ENCODE peak calls at places on chromosomes 12 and 14, in four cellular contexts. One of them, this sample, is unnamed.

GRCh38 chr12:132318135-132318534 is 11.3 kb downstream of the GALNT9 start:
- DNase-seq in H1: no peak
- DNase-seq in K562: no peak
- DNase-seq in GM12878: no peak
- DNase-seq in this sample: no peak

GRCh38 chr12:38390968-38391367 is 74.4 kb downstream of the ALG10B start:
- DNase-seq in H1: no peak
- DNase-seq in K562: no peak
- DNase-seq in GM12878: no peak
- DNase-seq in this sample: no peak

GRCh38 chr12:109892165-109892715 is 7.8 kb upstream of the TCHP start:
- DNase-seq in H1: no peak
- DNase-seq in K562: no peak
- DNase-seq in GM12878: no peak
- DNase-seq in this sample: no peak

GRCh38 chr12:132422057-132423043 is 67.6 kb upstream of the FBRSL1 start:
- DNase-seq in H1: no peak
- DNase-seq in K562: no peak
- DNase-seq in GM12878: no peak
- DNase-seq in this sample: no peak

GRCh38 chr14:99609245-99610117 is 5.5 kb upstream of the CCDC85C start:
- DNase-seq in H1: no peak
- DNase-seq in K562: no peak
- DNase-seq in GM12878: no peak
- DNase-seq in this sample: no peak

GRCh38 chr12:57211791-57212700 is 4.5 kb upstream of the NXPH4 start:
- DNase-seq in H1: no peak
- DNase-seq in K562: no peak
- DNase-seq in GM12878: no peak
- DNase-seq in this sample: no peak

GRCh38 chr12:92827836-92828431 is 101.2 kb downstream of the EEA1 start:
- DNase-seq in H1: no peak
- DNase-seq in K562: peak
- DNase-seq in GM12878: peak
- DNase-seq in this sample: peak

GRCh38 chr12:102916252-102917025 is 605 bp downstream of the PAH start:
- DNase-seq in H1: no peak
- DNase-seq in K562: no peak
- DNase-seq in GM12878: no peak
- DNase-seq in this sample: no peak

GRCh38 chr12:124321040-124321481 is 26.2 kb downstream of the RFLNA start:
- DNase-seq in H1: peak
- DNase-seq in K562: peak
- DNase-seq in GM12878: peak
- DNase-seq in this sample: no peak

GRCh38 chr14:99475179-99475578 is 5.5 kb downstream of the SETD3 start:
- DNase-seq in H1: no peak
- DNase-seq in K562: no peak
- DNase-seq in GM12878: no peak
- DNase-seq in this sample: no peak

GRCh38 chr12:90682398-90682797 is 272.6 kb downstream of the CCER1 start:
- DNase-seq in H1: no peak
- DNase-seq in K562: no peak
- DNase-seq in GM12878: no peak
- DNase-seq in this sample: no peak
- TF ChIP-seq EGR1 in H1: no peak
- TF ChIP-seq EGR1 in K562: no peak
- TF ChIP-seq EGR1 in GM12878: no peak
- TF ChIP-seq EGR1 in this sample: no peak

GRCh38 chr14:38873923-38874612 is 229.0 kb downstream of the SEC23A start:
- DNase-seq in H1: no peak
- DNase-seq in K562: no peak
- DNase-seq in GM12878: no peak
- DNase-seq in this sample: no peak

GRCh38 chr14:38870437-38870836 is 232.6 kb downstream of the SEC23A start:
- DNase-seq in H1: no peak
- DNase-seq in K562: no peak
- DNase-seq in GM12878: no peak
- DNase-seq in this sample: no peak

GRCh38 chr14:38866461-38866860 is 236.6 kb downstream of the SEC23A start:
- DNase-seq in H1: no peak
- DNase-seq in K562: no peak
- DNase-seq in GM12878: no peak
- DNase-seq in this sample: no peak

GRCh38 chr14:38867561-38868150 is 235.4 kb downstream of the SEC23A start:
- DNase-seq in H1: peak
- DNase-seq in K562: peak
- DNase-seq in GM12878: no peak
- DNase-seq in this sample: peak

DNA sequence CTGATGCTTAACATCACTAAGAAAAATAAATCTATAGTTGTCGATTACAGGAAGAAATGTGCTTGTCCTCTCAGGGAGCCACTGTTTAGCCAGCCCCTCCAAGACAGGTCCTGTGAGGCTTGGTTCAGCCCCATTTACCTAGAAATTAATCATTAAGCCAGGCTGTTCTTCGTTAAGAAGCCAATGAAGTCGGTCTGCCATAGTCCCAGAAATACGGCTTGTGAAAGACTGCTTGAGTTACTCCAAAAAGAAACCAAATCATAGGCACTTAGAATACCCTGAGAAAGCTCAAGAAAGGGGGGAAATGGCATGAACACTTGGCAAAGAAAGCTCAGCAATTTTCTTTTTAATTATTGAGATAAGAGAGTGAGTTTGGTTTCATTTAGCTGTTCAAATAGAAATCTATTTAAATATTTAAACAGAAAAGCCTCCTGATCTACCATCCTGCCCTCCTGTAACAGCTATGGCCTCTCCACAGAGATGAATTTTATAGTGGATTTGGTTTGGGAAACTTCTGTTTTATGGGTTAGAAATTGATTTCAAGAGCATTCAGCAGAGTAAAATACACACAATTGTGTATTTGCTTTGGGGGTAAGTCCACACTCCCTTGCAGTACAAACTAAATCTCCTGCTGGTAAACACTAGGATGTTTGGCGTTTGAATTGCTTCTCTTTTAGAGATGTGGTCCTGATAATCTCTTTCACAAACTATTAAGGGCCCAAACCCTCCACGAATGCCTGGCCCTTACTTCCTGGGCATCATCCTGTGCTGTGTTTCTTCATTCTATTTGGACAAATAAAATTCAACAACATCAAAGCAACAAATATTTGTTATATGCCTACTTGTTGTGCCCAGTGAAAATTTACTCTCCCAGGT is 234.4 kb downstream of the SEC23A start:
- DNase-seq in H1: no peak
- DNase-seq in K562: no peak
- DNase-seq in GM12878: no peak
- DNase-seq in this sample: no peak
- TF ChIP-seq EGR1 in H1: no peak
- TF ChIP-seq EGR1 in K562: no peak
- TF ChIP-seq EGR1 in GM12878: no peak
- TF ChIP-seq EGR1 in this sample: no peak

DNA sequence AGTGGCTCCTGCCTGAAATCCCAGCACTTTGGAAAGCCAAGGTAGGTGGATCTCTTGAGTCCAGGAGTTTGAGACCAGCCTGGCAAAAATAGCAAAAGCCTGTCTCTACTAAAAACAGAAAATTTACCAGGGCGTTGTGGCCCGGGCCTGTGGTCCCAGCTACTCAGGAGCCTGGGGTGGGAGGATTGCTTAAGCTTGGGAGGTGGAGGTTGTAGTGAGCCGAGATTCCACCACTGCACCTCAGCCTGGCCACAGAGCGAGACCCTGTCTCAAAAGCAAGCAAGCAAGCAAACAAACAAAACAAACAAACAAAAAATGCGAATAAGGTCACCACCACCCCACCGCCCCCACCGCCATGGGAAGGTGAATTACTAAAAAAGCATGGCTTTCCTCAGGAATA is 238.7 kb downstream of the ATXN7L3B start:
- DNase-seq in H1: no peak
- DNase-seq in K562: no peak
- DNase-seq in GM12878: no peak
- DNase-seq in this sample: no peak
- TF ChIP-seq EGR1 in H1: no peak
- TF ChIP-seq EGR1 in K562: no peak
- TF ChIP-seq EGR1 in GM12878: no peak
- TF ChIP-seq EGR1 in this sample: no peak

DNA sequence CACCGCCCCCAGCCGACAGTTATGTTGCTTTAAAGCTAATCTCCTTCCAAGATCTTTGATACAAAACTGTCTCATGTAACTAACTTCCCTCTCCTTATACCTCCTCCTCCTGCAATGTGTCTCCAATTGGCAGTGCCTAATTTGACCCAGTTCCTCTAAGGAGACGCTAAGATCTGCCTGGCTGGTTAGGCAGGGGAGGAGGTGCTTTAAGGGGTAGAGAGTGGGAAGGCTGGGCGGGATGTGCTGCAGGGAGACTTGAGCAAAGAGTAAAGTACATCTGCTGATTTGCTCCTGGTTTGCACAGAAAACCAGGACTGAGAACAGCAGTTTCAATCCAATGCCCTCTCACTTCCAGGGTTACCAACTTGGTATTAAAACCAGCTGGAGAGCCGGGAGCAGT is 7.4 kb upstream of the IKZF4 start:
- DNase-seq in H1: no peak
- DNase-seq in K562: no peak
- DNase-seq in GM12878: no peak
- DNase-seq in this sample: no peak
- TF ChIP-seq EGR1 in H1: no peak
- TF ChIP-seq EGR1 in K562: no peak
- TF ChIP-seq EGR1 in GM12878: no peak
- TF ChIP-seq EGR1 in this sample: no peak

GRCh38 chr12:42762395-42762925 is 172.9 kb upstream of the PRICKLE1 start:
- DNase-seq in H1: no peak
- DNase-seq in K562: no peak
- DNase-seq in GM12878: no peak
- DNase-seq in this sample: no peak

GRCh38 chr12:42758806-42759205 is 169.3 kb upstream of the PRICKLE1 start:
- DNase-seq in H1: no peak
- DNase-seq in K562: no peak
- DNase-seq in GM12878: no peak
- DNase-seq in this sample: no peak

GRCh38 chr12:42761601-42762350 is 172.2 kb upstream of the PRICKLE1 start:
- DNase-seq in H1: no peak
- DNase-seq in K562: no peak
- DNase-seq in GM12878: no peak
- DNase-seq in this sample: no peak

GRCh38 chr12:42759622-42760273 is 170.2 kb upstream of the PRICKLE1 start:
- DNase-seq in H1: no peak
- DNase-seq in K562: no peak
- DNase-seq in GM12878: no peak
- DNase-seq in this sample: no peak

DNA sequence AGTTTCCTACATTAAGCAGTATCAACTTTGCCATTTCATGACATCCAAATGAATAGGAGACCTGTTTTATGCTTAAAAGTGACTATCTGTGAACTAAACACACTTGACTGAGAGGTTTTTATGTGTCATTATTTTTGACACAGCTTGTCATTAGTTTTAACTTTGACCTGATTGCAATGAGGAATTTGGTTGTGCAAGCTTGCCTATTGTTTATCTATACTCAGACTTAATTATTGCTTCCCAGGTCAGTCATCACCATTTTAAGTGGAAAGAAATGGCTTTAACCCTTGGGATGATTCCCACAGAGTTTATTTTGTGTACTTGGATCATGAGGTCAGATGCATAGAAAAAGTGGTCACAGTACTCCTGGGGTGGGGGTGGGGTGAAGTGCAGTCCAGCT is 171.0 kb upstream of the PRICKLE1 start:
- DNase-seq in H1: no peak
- DNase-seq in K562: no peak
- DNase-seq in GM12878: no peak
- DNase-seq in this sample: no peak
- TF ChIP-seq EGR1 in H1: no peak
- TF ChIP-seq EGR1 in K562: no peak
- TF ChIP-seq EGR1 in GM12878: no peak
- TF ChIP-seq EGR1 in this sample: no peak

GRCh38 chr14:69349091-69349777 is 48.9 kb downstream of the ERH start:
- DNase-seq in H1: no peak
- DNase-seq in K562: no peak
- DNase-seq in GM12878: no peak
- DNase-seq in this sample: no peak

GRCh38 chr14:69344171-69344570 is 53.9 kb downstream of the ERH start:
- DNase-seq in H1: no peak
- DNase-seq in K562: no peak
- DNase-seq in GM12878: no peak
- DNase-seq in this sample: no peak

GRCh38 chr14:69346710-69347109 is 51.4 kb downstream of the ERH start:
- DNase-seq in H1: peak
- DNase-seq in K562: peak
- DNase-seq in GM12878: no peak
- DNase-seq in this sample: no peak

GRCh38 chr14:69342928-69343525 is 55.1 kb downstream of the ERH start:
- DNase-seq in H1: no peak
- DNase-seq in K562: no peak
- DNase-seq in GM12878: no peak
- DNase-seq in this sample: no peak

DNA sequence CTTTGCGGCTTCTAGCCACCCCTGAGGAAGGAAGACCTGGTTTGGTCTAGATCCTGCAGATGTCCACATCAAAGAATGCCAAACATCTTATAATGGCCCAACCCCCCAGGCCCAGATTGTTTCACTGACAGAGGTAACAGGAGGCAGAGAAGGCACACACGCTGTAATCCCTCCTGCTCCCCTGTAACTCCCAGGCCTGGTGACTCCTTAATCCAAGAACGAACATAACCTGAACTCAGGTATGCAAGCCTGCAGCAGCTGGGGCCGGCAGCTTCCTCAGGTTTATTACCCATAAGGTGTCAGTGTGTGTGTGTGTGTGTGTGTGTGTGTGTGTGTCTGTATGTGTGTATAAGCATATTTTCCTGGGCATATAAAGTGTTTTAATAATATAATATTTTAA is 52.7 kb downstream of the ERH start:
- DNase-seq in H1: no peak
- DNase-seq in K562: no peak
- DNase-seq in GM12878: no peak
- DNase-seq in this sample: no peak
- TF ChIP-seq EGR1 in H1: no peak
- TF ChIP-seq EGR1 in K562: no peak
- TF ChIP-seq EGR1 in GM12878: no peak
- TF ChIP-seq EGR1 in this sample: no peak